ENCODE peak calls at places on chromosomes 4 and X, in ten cellular contexts. S, Y, F, I, G, T, B, O, K and W are unnamed samples.

GRCh38 chr4:3710451-3711182 is 55.6 kb upstream of the ADRA2C start:
- DNase-seq in Y (peak; percentile 20), K (peak; percentile 10), F (no peak), S (no peak), B (no peak), I (no peak), T (peak; percentile 13), G (no peak), O (no peak), W (no peak)

GRCh38 chr4:158606969-158607368 is 64.7 kb downstream of the C4orf46 start:
- DNase-seq in O (no peak), T (no peak), S (no peak), Y (no peak), K (no peak), B (no peak), G (no peak), I (no peak), F (no peak), W (no peak)

GRCh38 chr4:82606622-82607021 is 44.8 kb upstream of the TMEM150C start:
- DNase-seq in O (no peak), S (no peak), F (no peak), Y (no peak), B (no peak), I (no peak), K (no peak), G (no peak), T (no peak), W (no peak)

GRCh38 chr4:88008133-88008621 is 742 bp downstream of the PKD2 start:
- DNase-seq in K (peak; percentile 50), G (peak; percentile 50), T (peak; percentile 43), S (peak; percentile 47), B (no peak), I (peak; percentile 30), O (no peak), F (peak; percentile 54), Y (peak; percentile 48), W (no peak)

GRCh38 chr4:27764526-27764837 is 903.8 kb downstream of the STIM2 start:
- DNase-seq in O (no peak), G (no peak), Y (no peak), S (no peak), I (no peak), T (no peak), K (no peak), F (no peak), B (no peak), W (no peak)

GRCh38 chrX:71098302-71098701 is 2.7 kb downstream of the FOXO4 start:
- DNase-seq in S (peak; percentile 69), I (peak; percentile 55), K (peak; percentile 45), G (peak; percentile 61), F (peak; percentile 60), T (peak; percentile 40), B (no peak), O (no peak), Y (peak; percentile 67), W (peak; percentile 50)

GRCh38 chr4:2462218-2462991 is 6.5 kb upstream of the RNF4 start:
- DNase-seq in O (peak; percentile 46), S (peak; percentile 82), B (no peak), Y (peak; percentile 76), I (peak; percentile 62), K (peak; percentile 78), F (peak; percentile 42), G (peak; percentile 73), T (peak; percentile 74), W (no peak)

GRCh38 chrX:73851014-73852009 is 288.3 kb downstream of the CHIC1 start:
- DNase-seq in O (no peak), Y (no peak), B (no peak), S (no peak), I (no peak), G (peak; percentile 85), K (peak; percentile 84), F (no peak), T (no peak), W (peak; percentile 54)

GRCh38 chr4:27084685-27085356 is 224.2 kb downstream of the STIM2 start:
- DNase-seq in K (peak; percentile 33), O (no peak), B (no peak), T (peak; percentile 24), I (peak; percentile 7), S (peak; percentile 76), G (peak; percentile 27), F (no peak), Y (peak; percentile 53), W (peak; percentile 28)

GRCh38 chrX:10172867-10173266 is 16.1 kb downstream of the CLCN4 start:
- DNase-seq in I (no peak), G (no peak), S (no peak), K (no peak), B (no peak), T (no peak), Y (no peak), F (no peak), O (no peak), W (no peak)

GRCh38 chr4:101356928-101357327 is 9.6 kb upstream of the PPP3CA start:
- DNase-seq in F (no peak), G (no peak), K (peak; percentile 69), I (peak; percentile 28), S (no peak), T (no peak), B (no peak), O (no peak), Y (no peak), W (no peak)

GRCh38 chrX:32408389-32408788 is 803.0 kb downstream of the DMD start:
- DNase-seq in S (peak; percentile 27), F (no peak), Y (no peak), B (no peak), K (no peak), G (no peak), I (no peak), T (no peak), O (no peak), W (no peak)
- TF ChIP-seq CTCF in S (peak; percentile 17), F (no peak), Y (no peak), B (no peak), K (peak; percentile 13), G (no peak), I (no peak), T (no peak), O (no peak), W (no peak)

GRCh38 chrX:112867570-112867969 is 26.9 kb upstream of the AMOT start:
- DNase-seq in O (no peak), Y (no peak), G (no peak), K (no peak), F (no peak), I (no peak), T (no peak), B (no peak), S (no peak), W (no peak)

GRCh38 chrX:112868586-112868985 is 28.0 kb upstream of the AMOT start:
- DNase-seq in Y (no peak), I (no peak), T (no peak), S (no peak), K (no peak), O (no peak), G (no peak), B (no peak), F (no peak), W (no peak)

GRCh38 chrX:112863850-112864249 is 23.2 kb upstream of the AMOT start:
- DNase-seq in F (no peak), Y (no peak), S (no peak), O (no peak), B (no peak), I (no peak), T (no peak), G (no peak), K (no peak), W (no peak)

GRCh38 chrX:112866175-112866574 is 25.5 kb upstream of the AMOT start:
- DNase-seq in T (no peak), G (no peak), K (no peak), I (no peak), F (no peak), O (no peak), B (no peak), Y (no peak), S (no peak), W (no peak)

GRCh38 chrX:112865464-112866025 is 24.9 kb upstream of the AMOT start:
- DNase-seq in K (no peak), G (no peak), F (no peak), S (no peak), Y (no peak), O (no peak), T (no peak), I (no peak), B (no peak), W (no peak)
- TF ChIP-seq CTCF in K (no peak), G (no peak), F (no peak), S (no peak), Y (no peak), O (no peak), T (no peak), I (no peak), B (no peak), W (no peak)

GRCh38 chrX:145394344-145394743 is 147.0 kb downstream of the SPANXN1 start:
- DNase-seq in T (no peak), S (no peak), Y (no peak), K (no peak), O (no peak), I (no peak), B (no peak), F (no peak), G (no peak), W (no peak)

GRCh38 chrX:145396612-145397011 is 149.3 kb downstream of the SPANXN1 start:
- DNase-seq in I (no peak), G (no peak), S (no peak), Y (no peak), O (no peak), K (no peak), F (no peak), T (no peak), B (no peak), W (no peak)

DNA sequence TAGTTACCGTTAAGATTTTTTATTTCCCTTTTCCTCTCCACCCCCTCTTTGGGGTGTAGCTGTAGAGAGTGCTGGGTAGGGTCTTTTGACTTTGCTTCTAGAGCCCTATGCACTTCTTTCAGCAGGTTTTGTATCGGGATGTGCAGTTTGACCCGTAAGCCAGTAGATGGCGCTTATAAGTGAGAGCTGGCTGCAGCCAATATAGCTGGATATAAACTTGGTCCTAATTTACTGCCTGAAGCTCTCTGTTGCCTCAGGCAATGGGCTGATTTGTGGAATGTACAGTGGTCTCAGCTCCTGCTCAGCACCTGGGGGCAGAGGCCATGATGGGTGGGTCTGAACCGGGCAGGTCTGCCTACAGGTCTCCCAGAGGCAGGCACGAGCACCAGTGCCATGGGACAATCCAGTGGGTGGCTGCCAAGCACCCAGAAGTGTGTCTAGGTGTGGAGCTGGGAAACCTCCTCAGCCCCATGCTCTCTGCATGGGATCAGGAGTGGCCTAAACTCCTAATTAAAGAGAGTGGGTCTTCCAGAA is 146.5 kb downstream of the SPANXN1 start:
- DNase-seq in O (no peak), T (no peak), G (no peak), B (no peak), F (no peak), Y (no peak), K (no peak), S (no peak), I (no peak), W (no peak)
- TF ChIP-seq CTCF in O (no peak), T (no peak), G (no peak), B (no peak), F (no peak), Y (peak; percentile 11), K (peak; percentile 8), S (peak; percentile 65), I (no peak), W (no peak)

DNA sequence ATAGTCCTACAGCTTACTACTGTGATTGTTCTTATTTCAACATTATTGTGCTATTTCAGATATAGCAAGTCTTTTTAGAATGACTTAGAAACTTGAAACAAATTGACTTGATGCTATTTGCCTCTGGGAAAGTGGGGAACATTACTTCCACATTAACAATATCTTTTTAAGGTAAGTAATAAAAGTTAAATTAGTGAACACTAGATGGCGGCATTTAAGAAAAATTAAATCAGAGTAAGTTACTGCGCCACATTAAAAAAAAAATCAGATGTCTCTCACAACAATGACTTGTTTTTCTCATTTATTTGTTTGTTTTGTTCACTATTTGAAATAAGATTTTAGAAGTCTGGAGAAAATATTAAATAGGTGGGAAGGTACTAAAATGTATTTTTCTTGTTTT is 1026.9 kb upstream of the SLIT2 start:
- DNase-seq in G (no peak), F (no peak), O (no peak), T (no peak), K (no peak), I (no peak), Y (no peak), B (no peak), S (no peak), W (no peak)
- TF ChIP-seq CTCF in G (peak; percentile 24), F (peak; percentile 30), O (no peak), T (peak; percentile 52), K (peak; percentile 26), I (peak; percentile 24), Y (peak; percentile 18), B (peak; percentile 40), S (no peak), W (no peak)